ENCODE peak calls at places on chromosomes 16 and 17, in seven cellular contexts. One of them, this sample, is unnamed.

GRCh38 chr17:81731271-81731670 is 19.2 kb downstream of the SLC25A10 start:
- DNase-seq in IMR-90: peak; percentile 49
- DNase-seq in AG10803: peak; percentile 89
- DNase-seq in fibroblast of the aortic adventitia: peak; percentile 59
- DNase-seq in thoracic aorta: no peak
- DNase-seq in prostate gland: no peak
- DNase-seq in mucosa of descending colon: no peak
- DNase-seq in this sample: no peak

GRCh38 chr17:50664788-50665458 is 30.2 kb downstream of the ABCC3 start:
- DNase-seq in thoracic aorta: no peak
- DNase-seq in AG10803: no peak
- DNase-seq in mucosa of descending colon: no peak
- DNase-seq in prostate gland: no peak
- DNase-seq in fibroblast of the aortic adventitia: no peak
- DNase-seq in IMR-90: no peak
- DNase-seq in this sample: no peak

GRCh38 chr17:43169561-43170139 is 1.4 kb upstream of the NBR1 start:
- DNase-seq in mucosa of descending colon: peak; percentile 62
- DNase-seq in AG10803: peak; percentile 44
- DNase-seq in fibroblast of the aortic adventitia: peak; percentile 15
- DNase-seq in prostate gland: peak; percentile 54
- DNase-seq in IMR-90: peak; percentile 26
- DNase-seq in thoracic aorta: no peak
- DNase-seq in this sample: peak; percentile 46

GRCh38 chr16:1817716-1818115 is 8.9 kb downstream of the HAGH start:
- DNase-seq in IMR-90: no peak
- DNase-seq in fibroblast of the aortic adventitia: no peak
- DNase-seq in mucosa of descending colon: no peak
- DNase-seq in thoracic aorta: no peak
- DNase-seq in prostate gland: no peak
- DNase-seq in AG10803: no peak
- DNase-seq in this sample: no peak

GRCh38 chr17:66347661-66348604 is 45.5 kb downstream of the PRKCA start:
- DNase-seq in IMR-90: peak; percentile 54
- DNase-seq in fibroblast of the aortic adventitia: peak; percentile 32
- DNase-seq in prostate gland: no peak
- DNase-seq in AG10803: peak; percentile 44
- DNase-seq in thoracic aorta: no peak
- DNase-seq in mucosa of descending colon: peak; percentile 60
- DNase-seq in this sample: no peak

GRCh38 chr17:3761061-3761917 is 37.6 kb downstream of the HASPIN start:
- DNase-seq in mucosa of descending colon: no peak
- DNase-seq in thoracic aorta: no peak
- DNase-seq in prostate gland: no peak
- DNase-seq in IMR-90: no peak
- DNase-seq in AG10803: peak; percentile 47
- DNase-seq in fibroblast of the aortic adventitia: no peak
- DNase-seq in this sample: no peak

GRCh38 chr17:80860703-80861359 is 130.8 kb upstream of the CHMP6 start:
- DNase-seq in AG10803: no peak
- DNase-seq in fibroblast of the aortic adventitia: no peak
- DNase-seq in thoracic aorta: no peak
- DNase-seq in mucosa of descending colon: peak; percentile 21
- DNase-seq in IMR-90: no peak
- DNase-seq in prostate gland: no peak
- DNase-seq in this sample: no peak

GRCh38 chr17:521561-522325 is 169.1 kb upstream of the RPH3AL start:
- DNase-seq in AG10803: no peak
- DNase-seq in fibroblast of the aortic adventitia: no peak
- DNase-seq in IMR-90: no peak
- DNase-seq in prostate gland: no peak
- DNase-seq in mucosa of descending colon: no peak
- DNase-seq in thoracic aorta: no peak
- DNase-seq in this sample: no peak

GRCh38 chr17:45833826-45834439 is 10.7 kb upstream of the SPPL2C start:
- DNase-seq in prostate gland: no peak
- DNase-seq in mucosa of descending colon: no peak
- DNase-seq in IMR-90: no peak
- DNase-seq in thoracic aorta: no peak
- DNase-seq in AG10803: no peak
- DNase-seq in fibroblast of the aortic adventitia: no peak
- DNase-seq in this sample: no peak

GRCh38 chr16:87855852-87856715 is 13.2 kb downstream of the SLC7A5 start:
- DNase-seq in fibroblast of the aortic adventitia: no peak
- DNase-seq in IMR-90: peak; percentile 56
- DNase-seq in prostate gland: peak; percentile 83
- DNase-seq in thoracic aorta: no peak
- DNase-seq in mucosa of descending colon: peak; percentile 90
- DNase-seq in AG10803: no peak
- DNase-seq in this sample: peak; percentile 71

GRCh38 chr17:57400648-57401047 is 144.3 kb downstream of the MSI2 start:
- DNase-seq in fibroblast of the aortic adventitia: no peak
- DNase-seq in prostate gland: no peak
- DNase-seq in thoracic aorta: no peak
- DNase-seq in mucosa of descending colon: no peak
- DNase-seq in AG10803: no peak
- DNase-seq in IMR-90: peak; percentile 17
- DNase-seq in this sample: no peak

DNA sequence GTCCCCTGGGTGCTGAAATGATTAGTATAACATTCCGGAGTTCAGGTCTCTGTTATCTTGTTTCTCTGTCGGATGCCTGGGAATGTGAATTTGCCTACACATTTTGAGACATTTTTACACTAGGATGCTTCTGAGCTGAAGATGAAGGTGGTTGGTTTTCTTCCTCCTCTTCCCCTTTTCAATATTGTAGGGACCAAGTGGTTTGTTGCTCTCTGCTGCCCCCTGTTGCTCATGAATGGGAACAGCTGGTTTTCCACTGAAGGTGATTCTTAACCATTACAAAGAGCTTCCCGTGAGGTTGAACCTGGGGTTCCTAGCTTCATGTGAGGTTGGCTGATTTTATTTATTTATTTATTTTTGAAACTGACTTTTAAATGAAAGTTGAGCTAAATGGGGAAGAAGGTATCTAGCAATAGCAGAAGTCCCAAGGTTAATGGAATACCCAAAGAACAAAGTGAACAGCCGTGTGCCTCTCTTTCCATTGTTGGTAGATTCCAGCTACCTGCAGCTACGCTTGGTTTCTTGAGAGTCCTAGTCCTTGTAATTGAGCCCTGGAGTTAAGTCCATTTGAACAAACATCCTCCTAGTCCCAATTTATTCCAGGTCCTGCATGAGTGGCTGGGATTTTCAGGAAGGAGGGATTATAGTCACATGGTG is 983.9 kb upstream of the EEF2KMT start:
- DNase-seq in IMR-90: no peak
- DNase-seq in fibroblast of the aortic adventitia: no peak
- DNase-seq in prostate gland: no peak
- DNase-seq in AG10803: no peak
- DNase-seq in mucosa of descending colon: no peak
- DNase-seq in thoracic aorta: no peak
- DNase-seq in this sample: peak; percentile 17
- TF ChIP-seq CTCF in IMR-90: peak; percentile 17
- TF ChIP-seq CTCF in fibroblast of the aortic adventitia: peak; percentile 39
- TF ChIP-seq CTCF in prostate gland: no peak
- TF ChIP-seq CTCF in AG10803: peak; percentile 37
- TF ChIP-seq CTCF in mucosa of descending colon: peak; percentile 16
- TF ChIP-seq CTCF in thoracic aorta: no peak
- TF ChIP-seq CTCF in this sample: peak; percentile 64

GRCh38 chr17:74383140-74383539 is 15.8 kb downstream of the GPR142 start:
- DNase-seq in AG10803: no peak
- DNase-seq in prostate gland: no peak
- DNase-seq in IMR-90: no peak
- DNase-seq in mucosa of descending colon: peak; percentile 8
- DNase-seq in fibroblast of the aortic adventitia: no peak
- DNase-seq in thoracic aorta: no peak
- DNase-seq in this sample: no peak

GRCh38 chr17:74374786-74375185 is 7.5 kb downstream of the GPR142 start:
- DNase-seq in mucosa of descending colon: no peak
- DNase-seq in prostate gland: no peak
- DNase-seq in IMR-90: no peak
- DNase-seq in AG10803: no peak
- DNase-seq in fibroblast of the aortic adventitia: no peak
- DNase-seq in thoracic aorta: no peak
- DNase-seq in this sample: no peak

GRCh38 chr17:74380086-74380958 is 13.0 kb downstream of the GPR142 start:
- DNase-seq in fibroblast of the aortic adventitia: no peak
- DNase-seq in thoracic aorta: no peak
- DNase-seq in IMR-90: no peak
- DNase-seq in prostate gland: peak; percentile 44
- DNase-seq in mucosa of descending colon: peak; percentile 71
- DNase-seq in AG10803: no peak
- DNase-seq in this sample: no peak

GRCh38 chr17:74380959-74381808 is 13.9 kb downstream of the GPR142 start:
- DNase-seq in fibroblast of the aortic adventitia: no peak
- DNase-seq in AG10803: no peak
- DNase-seq in IMR-90: no peak
- DNase-seq in thoracic aorta: no peak
- DNase-seq in prostate gland: no peak
- DNase-seq in mucosa of descending colon: peak; percentile 50
- DNase-seq in this sample: no peak

DNA sequence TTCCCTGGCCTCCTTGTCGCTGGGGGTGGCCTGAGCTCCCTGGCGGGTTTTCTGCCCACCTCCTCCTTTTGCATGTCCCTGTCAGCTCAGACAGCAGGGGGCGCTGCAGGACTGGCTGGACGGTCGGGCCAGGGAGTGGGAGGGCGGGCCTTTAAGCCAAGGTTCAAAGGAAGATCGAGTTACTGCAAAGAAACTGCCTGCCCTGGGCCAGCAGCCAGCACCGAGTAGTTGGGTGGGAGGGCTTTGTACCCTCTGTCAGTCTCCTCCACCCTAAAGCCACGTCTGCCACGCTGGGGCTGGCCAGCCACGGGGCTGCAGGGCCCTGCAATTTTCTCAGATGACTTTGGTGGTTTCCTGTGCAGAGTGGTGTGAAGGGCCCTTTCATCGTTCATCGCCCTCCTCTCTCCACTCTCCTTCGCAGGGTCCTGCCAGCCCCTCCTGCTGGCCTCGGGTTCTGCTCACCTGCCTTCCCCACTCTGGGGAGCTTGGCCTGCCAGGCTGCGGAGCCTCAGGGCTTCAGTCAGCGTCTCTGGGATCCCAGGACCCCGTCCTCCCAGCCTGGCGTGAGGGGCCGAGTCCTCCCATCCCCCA is 12.3 kb downstream of the GPR142 start:
- DNase-seq in IMR-90: peak; percentile 47
- DNase-seq in prostate gland: peak; percentile 91
- DNase-seq in fibroblast of the aortic adventitia: peak; percentile 74
- DNase-seq in mucosa of descending colon: peak; percentile 93
- DNase-seq in AG10803: peak; percentile 67
- DNase-seq in thoracic aorta: peak; percentile 90
- DNase-seq in this sample: peak; percentile 87
- H3K4me3 ChIP-seq in IMR-90: no peak overlapping the region
- H3K4me3 ChIP-seq in prostate gland: no peak overlapping the region
- H3K4me3 ChIP-seq in fibroblast of the aortic adventitia: no peak overlapping the region
- H3K4me3 ChIP-seq in mucosa of descending colon: no peak overlapping the region
- H3K4me3 ChIP-seq in AG10803: no peak overlapping the region
- H3K4me3 ChIP-seq in thoracic aorta: peak overlapping the region; percentile 63
- H3K4me3 ChIP-seq in this sample: no peak overlapping the region

GRCh38 chr17:55423535-55423934 is 1.9 kb upstream of the MMD start:
- DNase-seq in mucosa of descending colon: no peak
- DNase-seq in fibroblast of the aortic adventitia: no peak
- DNase-seq in thoracic aorta: no peak
- DNase-seq in prostate gland: no peak
- DNase-seq in AG10803: no peak
- DNase-seq in IMR-90: no peak
- DNase-seq in this sample: peak; percentile 24

GRCh38 chr17:55421179-55421934 is at the start of gene MMD:
- DNase-seq in AG10803: no peak
- DNase-seq in IMR-90: no peak
- DNase-seq in fibroblast of the aortic adventitia: no peak
- DNase-seq in mucosa of descending colon: peak; percentile 83
- DNase-seq in thoracic aorta: no peak
- DNase-seq in prostate gland: peak; percentile 39
- DNase-seq in this sample: no peak

GRCh38 chr17:55418369-55419268 is 3.0 kb downstream of the MMD start:
- DNase-seq in fibroblast of the aortic adventitia: no peak
- DNase-seq in thoracic aorta: no peak
- DNase-seq in prostate gland: no peak
- DNase-seq in mucosa of descending colon: no peak
- DNase-seq in AG10803: no peak
- DNase-seq in IMR-90: no peak
- DNase-seq in this sample: no peak

GRCh38 chr17:55420067-55420775 is 1.4 kb downstream of the MMD start:
- DNase-seq in thoracic aorta: no peak
- DNase-seq in mucosa of descending colon: no peak
- DNase-seq in AG10803: no peak
- DNase-seq in IMR-90: no peak
- DNase-seq in fibroblast of the aortic adventitia: no peak
- DNase-seq in prostate gland: no peak
- DNase-seq in this sample: peak; percentile 80

GRCh38 chr17:55420776-55421178 is 858 bp downstream of the MMD start:
- DNase-seq in prostate gland: peak; percentile 30
- DNase-seq in thoracic aorta: no peak
- DNase-seq in mucosa of descending colon: peak; percentile 78
- DNase-seq in IMR-90: no peak
- DNase-seq in fibroblast of the aortic adventitia: no peak
- DNase-seq in AG10803: no peak
- DNase-seq in this sample: peak; percentile 55
- TF ChIP-seq CTCF in prostate gland: no peak
- TF ChIP-seq CTCF in thoracic aorta: no peak
- TF ChIP-seq CTCF in mucosa of descending colon: no peak
- TF ChIP-seq CTCF in IMR-90: no peak
- TF ChIP-seq CTCF in fibroblast of the aortic adventitia: no peak
- TF ChIP-seq CTCF in AG10803: no peak
- TF ChIP-seq CTCF in this sample: no peak

DNA sequence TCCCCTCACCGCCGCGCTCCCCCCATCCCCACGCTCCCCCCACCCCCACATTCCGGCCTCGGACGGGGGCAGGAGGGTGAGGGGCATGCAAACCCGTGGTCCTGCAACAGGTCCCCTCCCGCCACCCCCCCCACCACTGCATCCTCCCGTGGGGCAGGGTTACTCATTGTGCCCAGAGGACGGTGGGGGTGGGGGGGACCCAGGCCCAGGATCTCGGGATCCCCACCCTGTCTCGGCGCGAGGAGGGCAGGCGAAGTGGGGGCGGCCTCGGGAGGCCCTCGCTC is 8.5 kb downstream of the SLC22A31 start:
- DNase-seq in mucosa of descending colon: no peak
- DNase-seq in IMR-90: no peak
- DNase-seq in fibroblast of the aortic adventitia: no peak
- DNase-seq in AG10803: no peak
- DNase-seq in thoracic aorta: no peak
- DNase-seq in prostate gland: no peak
- DNase-seq in this sample: no peak
- H3K4me3 ChIP-seq in mucosa of descending colon: no peak overlapping the region
- H3K4me3 ChIP-seq in IMR-90: peak overlapping the region; percentile 95
- H3K4me3 ChIP-seq in fibroblast of the aortic adventitia: peak overlapping the region; percentile 69
- H3K4me3 ChIP-seq in AG10803: peak overlapping the region; percentile 55
- H3K4me3 ChIP-seq in thoracic aorta: peak overlapping the region; percentile 69
- H3K4me3 ChIP-seq in prostate gland: peak overlapping the region; percentile 12
- H3K4me3 ChIP-seq in this sample: peak overlapping the region; percentile 39

GRCh38 chr16:65634833-65635232 is 513.0 kb upstream of the CDH11 start:
- DNase-seq in fibroblast of the aortic adventitia: no peak
- DNase-seq in mucosa of descending colon: no peak
- DNase-seq in prostate gland: no peak
- DNase-seq in AG10803: no peak
- DNase-seq in thoracic aorta: no peak
- DNase-seq in IMR-90: no peak
- DNase-seq in this sample: no peak

GRCh38 chr16:65634291-65634690 is 512.4 kb upstream of the CDH11 start:
- DNase-seq in fibroblast of the aortic adventitia: no peak
- DNase-seq in mucosa of descending colon: no peak
- DNase-seq in thoracic aorta: no peak
- DNase-seq in prostate gland: no peak
- DNase-seq in IMR-90: peak; percentile 4
- DNase-seq in AG10803: no peak
- DNase-seq in this sample: no peak
- TF ChIP-seq CTCF in fibroblast of the aortic adventitia: no peak
- TF ChIP-seq CTCF in mucosa of descending colon: no peak
- TF ChIP-seq CTCF in thoracic aorta: no peak
- TF ChIP-seq CTCF in prostate gland: no peak
- TF ChIP-seq CTCF in IMR-90: no peak
- TF ChIP-seq CTCF in AG10803: no peak
- TF ChIP-seq CTCF in this sample: no peak

This sample was measured in GM12865.